ENCODE peak calls at places on chromosome 11, in ten cellular contexts. One of them, this sample, is unnamed.

GRCh38 chr11:117820071-117820470 is 4.5 kb downstream of the FXYD2 start:
- DNase-seq in AG09309: no peak
- DNase-seq in PC-9: no peak
- DNase-seq in Calu3: no peak
- DNase-seq in brain microvascular endothelial cell: no peak
- DNase-seq in C1 segment of cervical spinal cord: no peak
- DNase-seq in neural crest cell: no peak
- DNase-seq in activated CD4-positive, alpha-beta T cell treated with anti-CD3 and anti-CD28 coated beads for 24 hours: no peak
- DNase-seq in GM20000: no peak
- DNase-seq in activated T-cell treated with anti-CD3 and anti-CD28 coated beads, Interleukin-2, amount 50 U/mL, for 48 hours: no peak
- DNase-seq in this sample: no peak

GRCh38 chr11:120098503-120099054 is 39.3 kb downstream of the TRIM29 start:
- DNase-seq in AG09309: no peak
- DNase-seq in PC-9: no peak
- DNase-seq in Calu3: no peak
- DNase-seq in brain microvascular endothelial cell: no peak
- DNase-seq in C1 segment of cervical spinal cord: no peak
- DNase-seq in neural crest cell: no peak
- DNase-seq in activated CD4-positive, alpha-beta T cell treated with anti-CD3 and anti-CD28 coated beads for 24 hours: no peak
- DNase-seq in GM20000: no peak
- DNase-seq in activated T-cell treated with anti-CD3 and anti-CD28 coated beads, Interleukin-2, amount 50 U/mL, for 48 hours: no peak
- DNase-seq in this sample: no peak

GRCh38 chr11:126336065-126336464 is 19.4 kb upstream of the ST3GAL4 start:
- DNase-seq in AG09309: no peak
- DNase-seq in PC-9: peak; percentile 8
- DNase-seq in Calu3: no peak
- DNase-seq in brain microvascular endothelial cell: no peak
- DNase-seq in C1 segment of cervical spinal cord: no peak
- DNase-seq in neural crest cell: no peak
- DNase-seq in activated CD4-positive, alpha-beta T cell treated with anti-CD3 and anti-CD28 coated beads for 24 hours: no peak
- DNase-seq in GM20000: no peak
- DNase-seq in activated T-cell treated with anti-CD3 and anti-CD28 coated beads, Interleukin-2, amount 50 U/mL, for 48 hours: no peak
- DNase-seq in this sample: no peak

GRCh38 chr11:102469196-102469821 is 16.7 kb upstream of the TMEM123 start:
- DNase-seq in AG09309: no peak
- DNase-seq in PC-9: no peak
- DNase-seq in Calu3: peak; percentile 10
- DNase-seq in brain microvascular endothelial cell: no peak
- DNase-seq in C1 segment of cervical spinal cord: no peak
- DNase-seq in neural crest cell: no peak
- DNase-seq in activated CD4-positive, alpha-beta T cell treated with anti-CD3 and anti-CD28 coated beads for 24 hours: no peak
- DNase-seq in GM20000: no peak
- DNase-seq in activated T-cell treated with anti-CD3 and anti-CD28 coated beads, Interleukin-2, amount 50 U/mL, for 48 hours: no peak
- DNase-seq in this sample: no peak

GRCh38 chr11:9138612-9139579 is 47.5 kb upstream of the SCUBE2 start:
- DNase-seq in AG09309: peak; percentile 64
- DNase-seq in PC-9: peak; percentile 95
- DNase-seq in Calu3: peak; percentile 63
- DNase-seq in brain microvascular endothelial cell: peak; percentile 82
- DNase-seq in C1 segment of cervical spinal cord: no peak
- DNase-seq in neural crest cell: no peak
- DNase-seq in activated CD4-positive, alpha-beta T cell treated with anti-CD3 and anti-CD28 coated beads for 24 hours: no peak
- DNase-seq in GM20000: no peak
- DNase-seq in activated T-cell treated with anti-CD3 and anti-CD28 coated beads, Interleukin-2, amount 50 U/mL, for 48 hours: peak; percentile 30
- DNase-seq in this sample: peak; percentile 97

GRCh38 chr11:45243931-45244330 is 42.2 kb downstream of the SYT13 start:
- DNase-seq in AG09309: no peak
- DNase-seq in PC-9: no peak
- DNase-seq in Calu3: no peak
- DNase-seq in brain microvascular endothelial cell: no peak
- DNase-seq in C1 segment of cervical spinal cord: no peak
- DNase-seq in neural crest cell: no peak
- DNase-seq in activated CD4-positive, alpha-beta T cell treated with anti-CD3 and anti-CD28 coated beads for 24 hours: no peak
- DNase-seq in GM20000: no peak
- DNase-seq in activated T-cell treated with anti-CD3 and anti-CD28 coated beads, Interleukin-2, amount 50 U/mL, for 48 hours: no peak
- DNase-seq in this sample: no peak

GRCh38 chr11:21390430-21390829 is 721.0 kb downstream of the NELL1 start:
- DNase-seq in AG09309: no peak
- DNase-seq in PC-9: no peak
- DNase-seq in Calu3: no peak
- DNase-seq in brain microvascular endothelial cell: no peak
- DNase-seq in C1 segment of cervical spinal cord: no peak
- DNase-seq in neural crest cell: no peak
- DNase-seq in activated CD4-positive, alpha-beta T cell treated with anti-CD3 and anti-CD28 coated beads for 24 hours: no peak
- DNase-seq in GM20000: no peak
- DNase-seq in activated T-cell treated with anti-CD3 and anti-CD28 coated beads, Interleukin-2, amount 50 U/mL, for 48 hours: no peak
- DNase-seq in this sample: no peak

GRCh38 chr11:16737860-16738197 is 618 bp upstream of the C11orf58 start:
- DNase-seq in AG09309: no peak
- DNase-seq in PC-9: no peak
- DNase-seq in Calu3: no peak
- DNase-seq in brain microvascular endothelial cell: no peak
- DNase-seq in C1 segment of cervical spinal cord: no peak
- DNase-seq in neural crest cell: no peak
- DNase-seq in activated CD4-positive, alpha-beta T cell treated with anti-CD3 and anti-CD28 coated beads for 24 hours: no peak
- DNase-seq in GM20000: no peak
- DNase-seq in activated T-cell treated with anti-CD3 and anti-CD28 coated beads, Interleukin-2, amount 50 U/mL, for 48 hours: no peak
- DNase-seq in this sample: no peak

GRCh38 chr11:59267196-59267595 is 54.5 kb upstream of the MPEG1 start:
- DNase-seq in AG09309: no peak
- DNase-seq in PC-9: peak; percentile 92
- DNase-seq in Calu3: no peak
- DNase-seq in brain microvascular endothelial cell: no peak
- DNase-seq in C1 segment of cervical spinal cord: no peak
- DNase-seq in neural crest cell: no peak
- DNase-seq in activated CD4-positive, alpha-beta T cell treated with anti-CD3 and anti-CD28 coated beads for 24 hours: no peak
- DNase-seq in GM20000: no peak
- DNase-seq in activated T-cell treated with anti-CD3 and anti-CD28 coated beads, Interleukin-2, amount 50 U/mL, for 48 hours: no peak
- DNase-seq in this sample: no peak

GRCh38 chr11:10122337-10123197 is 171.5 kb downstream of the SBF2 start:
- DNase-seq in AG09309: no peak
- DNase-seq in PC-9: peak; percentile 83
- DNase-seq in Calu3: peak; percentile 39
- DNase-seq in brain microvascular endothelial cell: peak; percentile 22
- DNase-seq in C1 segment of cervical spinal cord: no peak
- DNase-seq in neural crest cell: no peak
- DNase-seq in activated CD4-positive, alpha-beta T cell treated with anti-CD3 and anti-CD28 coated beads for 24 hours: no peak
- DNase-seq in GM20000: no peak
- DNase-seq in activated T-cell treated with anti-CD3 and anti-CD28 coated beads, Interleukin-2, amount 50 U/mL, for 48 hours: no peak
- DNase-seq in this sample: peak; percentile 92

GRCh38 chr11:2581931-2582435 is 117.8 kb downstream of the KCNQ1OT1 start:
- DNase-seq in AG09309: no peak
- DNase-seq in PC-9: no peak
- DNase-seq in Calu3: no peak
- DNase-seq in brain microvascular endothelial cell: no peak
- DNase-seq in C1 segment of cervical spinal cord: no peak
- DNase-seq in neural crest cell: no peak
- DNase-seq in activated CD4-positive, alpha-beta T cell treated with anti-CD3 and anti-CD28 coated beads for 24 hours: no peak
- DNase-seq in GM20000: no peak
- DNase-seq in activated T-cell treated with anti-CD3 and anti-CD28 coated beads, Interleukin-2, amount 50 U/mL, for 48 hours: no peak
- DNase-seq in this sample: no peak

GRCh38 chr11:75428301-75428724 is 4.7 kb downstream of the KLHL35 start:
- DNase-seq in AG09309: no peak
- DNase-seq in PC-9: peak; percentile 95
- DNase-seq in Calu3: peak; percentile 81
- DNase-seq in brain microvascular endothelial cell: peak; percentile 90
- DNase-seq in C1 segment of cervical spinal cord: peak; percentile 68
- DNase-seq in neural crest cell: peak; percentile 64
- DNase-seq in activated CD4-positive, alpha-beta T cell treated with anti-CD3 and anti-CD28 coated beads for 24 hours: peak; percentile 61
- DNase-seq in GM20000: peak; percentile 97
- DNase-seq in activated T-cell treated with anti-CD3 and anti-CD28 coated beads, Interleukin-2, amount 50 U/mL, for 48 hours: peak; percentile 73
- DNase-seq in this sample: peak; percentile 90

GRCh38 chr11:134725939-134726639 is 314.0 kb upstream of the B3GAT1 start:
- DNase-seq in AG09309: no peak
- DNase-seq in PC-9: no peak
- DNase-seq in Calu3: no peak
- DNase-seq in brain microvascular endothelial cell: no peak
- DNase-seq in C1 segment of cervical spinal cord: no peak
- DNase-seq in neural crest cell: no peak
- DNase-seq in activated CD4-positive, alpha-beta T cell treated with anti-CD3 and anti-CD28 coated beads for 24 hours: no peak
- DNase-seq in GM20000: no peak
- DNase-seq in activated T-cell treated with anti-CD3 and anti-CD28 coated beads, Interleukin-2, amount 50 U/mL, for 48 hours: no peak
- DNase-seq in this sample: no peak

GRCh38 chr11:67043572-67044329 is 12.9 kb upstream of the RHOD start:
- DNase-seq in AG09309: no peak
- DNase-seq in PC-9: no peak
- DNase-seq in Calu3: no peak
- DNase-seq in brain microvascular endothelial cell: no peak
- DNase-seq in C1 segment of cervical spinal cord: no peak
- DNase-seq in neural crest cell: no peak
- DNase-seq in activated CD4-positive, alpha-beta T cell treated with anti-CD3 and anti-CD28 coated beads for 24 hours: no peak
- DNase-seq in GM20000: no peak
- DNase-seq in activated T-cell treated with anti-CD3 and anti-CD28 coated beads, Interleukin-2, amount 50 U/mL, for 48 hours: no peak
- DNase-seq in this sample: no peak

GRCh38 chr11:71103266-71103665 is 149.1 kb downstream of the SHANK2 start:
- DNase-seq in AG09309: no peak
- DNase-seq in PC-9: no peak
- DNase-seq in Calu3: no peak
- DNase-seq in brain microvascular endothelial cell: no peak
- DNase-seq in C1 segment of cervical spinal cord: no peak
- DNase-seq in neural crest cell: no peak
- DNase-seq in activated CD4-positive, alpha-beta T cell treated with anti-CD3 and anti-CD28 coated beads for 24 hours: no peak
- DNase-seq in GM20000: no peak
- DNase-seq in activated T-cell treated with anti-CD3 and anti-CD28 coated beads, Interleukin-2, amount 50 U/mL, for 48 hours: no peak
- DNase-seq in this sample: no peak

GRCh38 chr11:119706029-119706428 is 23.0 kb downstream of the NECTIN1 start:
- DNase-seq in AG09309: no peak
- DNase-seq in PC-9: no peak
- DNase-seq in Calu3: no peak
- DNase-seq in brain microvascular endothelial cell: no peak
- DNase-seq in C1 segment of cervical spinal cord: no peak
- DNase-seq in neural crest cell: no peak
- DNase-seq in activated CD4-positive, alpha-beta T cell treated with anti-CD3 and anti-CD28 coated beads for 24 hours: no peak
- DNase-seq in GM20000: no peak
- DNase-seq in activated T-cell treated with anti-CD3 and anti-CD28 coated beads, Interleukin-2, amount 50 U/mL, for 48 hours: no peak
- DNase-seq in this sample: no peak

GRCh38 chr11:118260353-118260752 is 3.7 kb downstream of the MPZL2 start:
- DNase-seq in AG09309: no peak
- DNase-seq in PC-9: peak; percentile 5
- DNase-seq in Calu3: no peak
- DNase-seq in brain microvascular endothelial cell: no peak
- DNase-seq in C1 segment of cervical spinal cord: no peak
- DNase-seq in neural crest cell: no peak
- DNase-seq in activated CD4-positive, alpha-beta T cell treated with anti-CD3 and anti-CD28 coated beads for 24 hours: no peak
- DNase-seq in GM20000: no peak
- DNase-seq in activated T-cell treated with anti-CD3 and anti-CD28 coated beads, Interleukin-2, amount 50 U/mL, for 48 hours: no peak
- DNase-seq in this sample: no peak

GRCh38 chr11:120566176-120566575 is 54.6 kb downstream of the GRIK4 start:
- DNase-seq in AG09309: no peak
- DNase-seq in PC-9: peak; percentile 76
- DNase-seq in Calu3: peak; percentile 37
- DNase-seq in brain microvascular endothelial cell: peak; percentile 38
- DNase-seq in C1 segment of cervical spinal cord: no peak
- DNase-seq in neural crest cell: no peak
- DNase-seq in activated CD4-positive, alpha-beta T cell treated with anti-CD3 and anti-CD28 coated beads for 24 hours: no peak
- DNase-seq in GM20000: no peak
- DNase-seq in activated T-cell treated with anti-CD3 and anti-CD28 coated beads, Interleukin-2, amount 50 U/mL, for 48 hours: no peak
- DNase-seq in this sample: peak; percentile 39

GRCh38 chr11:65503606-65503922 is 4.7 kb downstream of the MALAT1 start:
- DNase-seq in AG09309: no peak
- DNase-seq in PC-9: no peak
- DNase-seq in Calu3: no peak
- DNase-seq in brain microvascular endothelial cell: no peak
- DNase-seq in C1 segment of cervical spinal cord: no peak
- DNase-seq in neural crest cell: no peak
- DNase-seq in activated CD4-positive, alpha-beta T cell treated with anti-CD3 and anti-CD28 coated beads for 24 hours: no peak
- DNase-seq in GM20000: no peak
- DNase-seq in activated T-cell treated with anti-CD3 and anti-CD28 coated beads, Interleukin-2, amount 50 U/mL, for 48 hours: no peak
- DNase-seq in this sample: no peak

GRCh38 chr11:77471520-77472234 is 2.2 kb downstream of the PAK1 start:
- DNase-seq in AG09309: no peak
- DNase-seq in PC-9: peak; percentile 96
- DNase-seq in Calu3: peak; percentile 76
- DNase-seq in brain microvascular endothelial cell: no peak
- DNase-seq in C1 segment of cervical spinal cord: no peak
- DNase-seq in neural crest cell: peak; percentile 32
- DNase-seq in activated CD4-positive, alpha-beta T cell treated with anti-CD3 and anti-CD28 coated beads for 24 hours: no peak
- DNase-seq in GM20000: peak; percentile 43
- DNase-seq in activated T-cell treated with anti-CD3 and anti-CD28 coated beads, Interleukin-2, amount 50 U/mL, for 48 hours: peak; percentile 31
- DNase-seq in this sample: no peak

GRCh38 chr11:102986815-102987214 is 31.3 kb upstream of the MMP13 start:
- DNase-seq in AG09309: no peak
- DNase-seq in PC-9: peak; percentile 36
- DNase-seq in Calu3: no peak
- DNase-seq in brain microvascular endothelial cell: no peak
- DNase-seq in C1 segment of cervical spinal cord: no peak
- DNase-seq in neural crest cell: no peak
- DNase-seq in activated CD4-positive, alpha-beta T cell treated with anti-CD3 and anti-CD28 coated beads for 24 hours: no peak
- DNase-seq in GM20000: no peak
- DNase-seq in activated T-cell treated with anti-CD3 and anti-CD28 coated beads, Interleukin-2, amount 50 U/mL, for 48 hours: no peak
- DNase-seq in this sample: peak; percentile 36

GRCh38 chr11:44698228-44698923 is 28.4 kb upstream of the TSPAN18 start:
- DNase-seq in AG09309: no peak
- DNase-seq in PC-9: peak; percentile 5
- DNase-seq in Calu3: no peak
- DNase-seq in brain microvascular endothelial cell: no peak
- DNase-seq in C1 segment of cervical spinal cord: no peak
- DNase-seq in neural crest cell: no peak
- DNase-seq in activated CD4-positive, alpha-beta T cell treated with anti-CD3 and anti-CD28 coated beads for 24 hours: no peak
- DNase-seq in GM20000: no peak
- DNase-seq in activated T-cell treated with anti-CD3 and anti-CD28 coated beads, Interleukin-2, amount 50 U/mL, for 48 hours: no peak
- DNase-seq in this sample: no peak

GRCh38 chr11:107591098-107591445 is at the start of gene ELMOD1:
- DNase-seq in AG09309: no peak
- DNase-seq in PC-9: no peak
- DNase-seq in Calu3: peak; percentile 45
- DNase-seq in brain microvascular endothelial cell: peak; percentile 24
- DNase-seq in C1 segment of cervical spinal cord: no peak
- DNase-seq in neural crest cell: peak; percentile 56
- DNase-seq in activated CD4-positive, alpha-beta T cell treated with anti-CD3 and anti-CD28 coated beads for 24 hours: peak; percentile 25
- DNase-seq in GM20000: peak; percentile 73
- DNase-seq in activated T-cell treated with anti-CD3 and anti-CD28 coated beads, Interleukin-2, amount 50 U/mL, for 48 hours: peak; percentile 54
- DNase-seq in this sample: peak; percentile 15

GRCh38 chr11:73288197-73288872 is 16.2 kb downstream of the P2RY6 start:
- DNase-seq in AG09309: no peak
- DNase-seq in PC-9: no peak
- DNase-seq in Calu3: no peak
- DNase-seq in brain microvascular endothelial cell: no peak
- DNase-seq in C1 segment of cervical spinal cord: peak; percentile 11
- DNase-seq in neural crest cell: no peak
- DNase-seq in activated CD4-positive, alpha-beta T cell treated with anti-CD3 and anti-CD28 coated beads for 24 hours: no peak
- DNase-seq in GM20000: no peak
- DNase-seq in activated T-cell treated with anti-CD3 and anti-CD28 coated beads, Interleukin-2, amount 50 U/mL, for 48 hours: no peak
- DNase-seq in this sample: no peak

GRCh38 chr11:105588001-105588400 is 21.9 kb upstream of the GRIA4 start:
- DNase-seq in AG09309: no peak
- DNase-seq in PC-9: no peak
- DNase-seq in Calu3: no peak
- DNase-seq in brain microvascular endothelial cell: peak; percentile 73
- DNase-seq in C1 segment of cervical spinal cord: no peak
- DNase-seq in neural crest cell: no peak
- DNase-seq in activated CD4-positive, alpha-beta T cell treated with anti-CD3 and anti-CD28 coated beads for 24 hours: no peak
- DNase-seq in GM20000: no peak
- DNase-seq in activated T-cell treated with anti-CD3 and anti-CD28 coated beads, Interleukin-2, amount 50 U/mL, for 48 hours: no peak
- DNase-seq in this sample: peak; percentile 47

GRCh38 chr11:73330569-73331093 is 22.6 kb downstream of the ARHGEF17 start:
- DNase-seq in AG09309: no peak
- DNase-seq in PC-9: no peak
- DNase-seq in Calu3: no peak
- DNase-seq in brain microvascular endothelial cell: peak; percentile 33
- DNase-seq in C1 segment of cervical spinal cord: no peak
- DNase-seq in neural crest cell: no peak
- DNase-seq in activated CD4-positive, alpha-beta T cell treated with anti-CD3 and anti-CD28 coated beads for 24 hours: no peak
- DNase-seq in GM20000: no peak
- DNase-seq in activated T-cell treated with anti-CD3 and anti-CD28 coated beads, Interleukin-2, amount 50 U/mL, for 48 hours: no peak
- DNase-seq in this sample: peak; percentile 27

GRCh38 chr11:16309226-16309625 is 47.1 kb downstream of the SOX6 start:
- DNase-seq in AG09309: no peak
- DNase-seq in PC-9: no peak
- DNase-seq in Calu3: no peak
- DNase-seq in brain microvascular endothelial cell: no peak
- DNase-seq in C1 segment of cervical spinal cord: no peak
- DNase-seq in neural crest cell: no peak
- DNase-seq in activated CD4-positive, alpha-beta T cell treated with anti-CD3 and anti-CD28 coated beads for 24 hours: no peak
- DNase-seq in GM20000: no peak
- DNase-seq in activated T-cell treated with anti-CD3 and anti-CD28 coated beads, Interleukin-2, amount 50 U/mL, for 48 hours: no peak
- DNase-seq in this sample: no peak

GRCh38 chr11:100816823-100817222 is 129.7 kb downstream of the ARHGAP42 start:
- DNase-seq in AG09309: no peak
- DNase-seq in PC-9: no peak
- DNase-seq in Calu3: no peak
- DNase-seq in brain microvascular endothelial cell: peak; percentile 24
- DNase-seq in C1 segment of cervical spinal cord: no peak
- DNase-seq in neural crest cell: no peak
- DNase-seq in activated CD4-positive, alpha-beta T cell treated with anti-CD3 and anti-CD28 coated beads for 24 hours: no peak
- DNase-seq in GM20000: no peak
- DNase-seq in activated T-cell treated with anti-CD3 and anti-CD28 coated beads, Interleukin-2, amount 50 U/mL, for 48 hours: no peak
- DNase-seq in this sample: no peak